ENCODE peak calls at places on chromosomes 7 and 10, in five cellular contexts. W is transverse colon, N is suprapubic skin, E is spleen, F is stomach. M is an unnamed sample.

GRCh38 chr7:74498996-74499834 is 45.5 kb downstream of the GTF2IRD1 start:
- DNase-seq in W (no peak), N (no peak), E (no peak), F (no peak), M (no peak)

GRCh38 chr10:79397051-79397450 is 48.4 kb downstream of the ZCCHC24 start:
- DNase-seq in W (no peak), N (no peak), E (peak), F (no peak), M (no peak)

GRCh38 chr10:46787321-46787615 is 124.0 kb upstream of the PTPN20 start:
- DNase-seq in W (no peak), N (no peak), E (no peak), F (no peak), M (no peak)

GRCh38 chr7:143477501-143478150 is at the start of gene TAS2R41:
- DNase-seq in W (peak), N (no peak), E (no peak), F (no peak), M (no peak)

GRCh38 chr7:39144420-39144819 is 166.7 kb downstream of the POU6F2 start:
- DNase-seq in W (no peak), N (no peak), E (no peak), F (no peak), M (no peak)

GRCh38 chr10:84211566-84211965 is 13.8 kb downstream of the LRIT2 start:
- DNase-seq in W (no peak), N (peak), E (no peak), F (no peak), M (no peak)

GRCh38 chr7:7665031-7665430 is 24.5 kb downstream of the UMAD1 start:
- DNase-seq in W (no peak), N (no peak), E (no peak), F (no peak), M (no peak)

GRCh38 chr7:44291733-44292395 is 33.5 kb downstream of the CAMK2B start:
- DNase-seq in W (no peak), N (peak), E (peak), F (peak), M (no peak)

DNA sequence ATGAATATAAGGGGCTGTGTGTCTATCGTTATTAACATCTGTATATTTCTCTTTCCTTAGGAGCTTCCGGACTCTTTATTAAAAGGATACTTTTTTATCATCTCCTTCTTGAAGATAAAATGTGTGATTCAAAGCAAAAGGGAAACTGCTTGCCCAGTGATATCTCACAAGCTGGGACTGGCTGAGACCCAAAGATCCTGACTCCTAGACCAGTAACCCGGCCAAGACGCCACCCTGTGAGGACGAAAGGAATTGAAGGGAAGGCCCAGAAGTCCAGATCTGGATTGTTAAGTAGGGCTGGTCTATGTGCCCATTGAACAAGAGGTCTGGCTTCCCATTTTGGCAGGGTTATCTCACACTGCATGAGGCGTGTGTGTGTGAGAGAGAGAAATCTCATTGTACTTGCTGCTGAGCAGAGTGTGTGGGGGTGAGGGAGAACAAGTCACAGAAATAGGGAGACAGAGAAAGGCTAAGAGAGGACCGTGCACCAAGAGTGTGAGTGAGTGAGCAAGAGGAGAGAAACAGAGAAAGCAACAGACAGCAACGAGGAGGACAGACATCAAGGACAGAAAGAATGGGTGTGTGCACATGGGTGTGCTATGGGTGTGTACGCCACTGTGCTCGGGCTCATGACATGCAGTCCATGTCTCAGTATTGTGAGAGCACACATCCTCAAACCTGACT is 75.4 kb downstream of the PLXNA4 start:
- DNase-seq in W (peak), N (peak), E (peak), F (peak), M (no peak)
- TF ChIP-seq CTCF in W (no peak), N (peak), E (peak), F (no peak), M (no peak)

GRCh38 chr10:28328346-28328745 is 25.5 kb upstream of the MPP7 start:
- DNase-seq in W (no peak), N (no peak), E (no peak), F (no peak), M (no peak)
- TF ChIP-seq CTCF in W (no peak), N (no peak), E (no peak), F (no peak), M (no peak)

GRCh38 chr10:102230861-102231356 is 4.8 kb downstream of the ELOVL3 start:
- DNase-seq in W (peak), N (no peak), E (peak), F (peak), M (peak)
- TF ChIP-seq CTCF in W (peak), N (peak), E (peak), F (no peak), M (no peak)

GRCh38 chr7:121297843-121298242 is 31.0 kb upstream of the WNT16 start:
- DNase-seq in W (no peak), N (no peak), E (no peak), F (no peak), M (no peak)
- TF ChIP-seq CTCF in W (no peak), N (no peak), E (no peak), F (no peak), M (no peak)

GRCh38 chr7:37732253-37732652 is 48.7 kb downstream of the GPR141 start:
- DNase-seq in W (peak), N (no peak), E (no peak), F (no peak), M (peak)
- TF ChIP-seq CTCF in W (no peak), N (peak), E (peak), F (no peak), M (peak)

GRCh38 chr10:119167041-119167440 is 1.5 kb upstream of the SFXN4 start:
- DNase-seq in W (no peak), N (no peak), E (no peak), F (no peak), M (no peak)

GRCh38 chr10:119162693-119163092 is 2.8 kb downstream of the SFXN4 start:
- DNase-seq in W (no peak), N (no peak), E (no peak), F (no peak), M (no peak)

GRCh38 chr10:119166564-119166963 is 1.1 kb upstream of the SFXN4 start:
- DNase-seq in W (no peak), N (no peak), E (no peak), F (no peak), M (no peak)

GRCh38 chr10:119166111-119166500 is 592 bp upstream of the SFXN4 start:
- DNase-seq in W (no peak), N (no peak), E (no peak), F (no peak), M (no peak)

GRCh38 chr10:119165171-119166110 is at the start of gene SFXN4:
- DNase-seq in W (peak), N (peak), E (peak), F (peak), M (peak)
- TF ChIP-seq CTCF in W (peak), N (no peak), E (peak), F (no peak), M (no peak)

GRCh38 chr7:68537228-68538071 is 1060.8 kb upstream of the AUTS2 start:
- DNase-seq in W (no peak), N (no peak), E (no peak), F (no peak), M (no peak)
- TF ChIP-seq CTCF in W (no peak), N (no peak), E (no peak), F (no peak), M (no peak)

GRCh38 chr7:40782836-40783235 is 648.0 kb downstream of the SUGCT start:
- DNase-seq in W (no peak), N (no peak), E (no peak), F (no peak), M (no peak)

GRCh38 chr7:40784176-40784575 is 649.4 kb downstream of the SUGCT start:
- DNase-seq in W (no peak), N (no peak), E (no peak), F (no peak), M (no peak)

GRCh38 chr7:40786909-40787308 is 652.1 kb downstream of the SUGCT start:
- DNase-seq in W (no peak), N (no peak), E (no peak), F (no peak), M (no peak)
- TF ChIP-seq CTCF in W (no peak), N (no peak), E (no peak), F (no peak), M (no peak)

DNA sequence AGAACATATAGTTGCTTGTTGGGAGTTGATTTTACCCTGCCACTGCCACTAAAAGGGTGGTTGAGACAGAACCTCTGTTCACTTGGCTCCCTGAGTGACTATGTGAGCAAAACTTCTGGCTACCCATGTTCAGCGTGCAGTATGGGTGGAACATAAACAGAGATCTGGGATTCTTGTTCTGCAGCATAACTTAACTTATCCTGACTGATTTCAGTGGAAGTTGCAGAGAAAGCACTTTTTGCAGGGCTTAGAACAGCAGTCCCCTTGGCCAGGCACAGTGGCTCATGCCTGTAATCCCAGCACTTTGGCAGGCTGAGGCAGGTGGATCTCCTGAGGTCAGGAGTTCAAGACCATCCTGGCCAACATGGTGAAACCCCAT is 14.7 kb downstream of the CCL26 start:
- DNase-seq in W (no peak), N (no peak), E (no peak), F (no peak), M (no peak)
- TF ChIP-seq CTCF in W (no peak), N (no peak), E (no peak), F (no peak), M (peak)